ENCODE peak calls at places on chromosomes 2 and 18, in four cellular contexts. One of them, this sample, is unnamed.
A peak's percentile ranks its signal among the peaks of the same experiment; 100 is the strongest.

GRCh38 chr18:49071365-49071764 is 120.6 kb upstream of the SMAD7 start:
- DNase-seq in HL-60: no peak
- DNase-seq in activated CD8-positive, alpha-beta T cell treated with anti-CD3 and anti-CD28 coated beads for 36 hours: no peak
- DNase-seq in progenitor cell of endocrine pancreas: no peak
- DNase-seq in this sample: no peak

GRCh38 chr2:147416099-147416498 is 428.7 kb upstream of the ACVR2A start:
- DNase-seq in activated CD8-positive, alpha-beta T cell treated with anti-CD3 and anti-CD28 coated beads for 36 hours: no peak
- DNase-seq in progenitor cell of endocrine pancreas: no peak
- DNase-seq in HL-60: no peak
- DNase-seq in this sample: no peak

GRCh38 chr2:225428360-225428759 is 28.9 kb downstream of the NYAP2 start:
- DNase-seq in activated CD8-positive, alpha-beta T cell treated with anti-CD3 and anti-CD28 coated beads for 36 hours: no peak
- DNase-seq in HL-60: no peak
- DNase-seq in progenitor cell of endocrine pancreas: no peak
- DNase-seq in this sample: no peak

GRCh38 chr2:191936882-191937405 is 90.1 kb upstream of the CAVIN2 start:
- DNase-seq in progenitor cell of endocrine pancreas: no peak
- DNase-seq in HL-60: no peak
- DNase-seq in activated CD8-positive, alpha-beta T cell treated with anti-CD3 and anti-CD28 coated beads for 36 hours: no peak
- DNase-seq in this sample: no peak

GRCh38 chr18:77700051-77700450 is 450.4 kb downstream of the GALR1 start:
- DNase-seq in activated CD8-positive, alpha-beta T cell treated with anti-CD3 and anti-CD28 coated beads for 36 hours: no peak
- DNase-seq in HL-60: no peak
- DNase-seq in progenitor cell of endocrine pancreas: no peak
- DNase-seq in this sample: no peak

GRCh38 chr2:81650048-81650971 is 1345.8 kb upstream of the LRRTM1 start:
- DNase-seq in HL-60: no peak
- DNase-seq in progenitor cell of endocrine pancreas: no peak
- DNase-seq in activated CD8-positive, alpha-beta T cell treated with anti-CD3 and anti-CD28 coated beads for 36 hours: no peak
- DNase-seq in this sample: no peak

GRCh38 chr2:127064642-127065250 is 42.2 kb downstream of the BIN1 start:
- DNase-seq in progenitor cell of endocrine pancreas: no peak
- DNase-seq in HL-60: peak; percentile 79
- DNase-seq in activated CD8-positive, alpha-beta T cell treated with anti-CD3 and anti-CD28 coated beads for 36 hours: peak; percentile 90
- DNase-seq in this sample: no peak

GRCh38 chr2:120863173-120863545 is 127.5 kb downstream of the GLI2 start:
- DNase-seq in HL-60: no peak
- DNase-seq in progenitor cell of endocrine pancreas: no peak
- DNase-seq in activated CD8-positive, alpha-beta T cell treated with anti-CD3 and anti-CD28 coated beads for 36 hours: no peak
- DNase-seq in this sample: no peak

GRCh38 chr2:159615936-159616733 is at the start of gene BAZ2B:
- DNase-seq in HL-60: peak; percentile 54
- DNase-seq in progenitor cell of endocrine pancreas: peak; percentile 34
- DNase-seq in activated CD8-positive, alpha-beta T cell treated with anti-CD3 and anti-CD28 coated beads for 36 hours: peak; percentile 37
- DNase-seq in this sample: no peak

GRCh38 chr2:96856776-96857673 is 791 bp downstream of the ANKRD39 start:
- DNase-seq in HL-60: peak; percentile 59
- DNase-seq in progenitor cell of endocrine pancreas: no peak
- DNase-seq in activated CD8-positive, alpha-beta T cell treated with anti-CD3 and anti-CD28 coated beads for 36 hours: peak; percentile 59
- DNase-seq in this sample: no peak

GRCh38 chr2:109516445-109517117 is 97.2 kb downstream of the SEPTIN10 start:
- DNase-seq in progenitor cell of endocrine pancreas: peak; percentile 63
- DNase-seq in HL-60: peak; percentile 48
- DNase-seq in activated CD8-positive, alpha-beta T cell treated with anti-CD3 and anti-CD28 coated beads for 36 hours: peak; percentile 34
- DNase-seq in this sample: no peak

GRCh38 chr18:36455931-36456330 is 158.4 kb downstream of the FHOD3 start:
- DNase-seq in HL-60: no peak
- DNase-seq in progenitor cell of endocrine pancreas: no peak
- DNase-seq in activated CD8-positive, alpha-beta T cell treated with anti-CD3 and anti-CD28 coated beads for 36 hours: no peak
- DNase-seq in this sample: no peak
- TF ChIP-seq CTCF in HL-60: no peak
- TF ChIP-seq CTCF in progenitor cell of endocrine pancreas: no peak
- TF ChIP-seq CTCF in activated CD8-positive, alpha-beta T cell treated with anti-CD3 and anti-CD28 coated beads for 36 hours: no peak
- TF ChIP-seq CTCF in this sample: no peak

GRCh38 chr2:30339071-30339470 is 107.7 kb downstream of the LBH start:
- DNase-seq in activated CD8-positive, alpha-beta T cell treated with anti-CD3 and anti-CD28 coated beads for 36 hours: no peak
- DNase-seq in progenitor cell of endocrine pancreas: no peak
- DNase-seq in HL-60: no peak
- DNase-seq in this sample: no peak

GRCh38 chr2:30334738-30335426 is 103.5 kb downstream of the LBH start:
- DNase-seq in activated CD8-positive, alpha-beta T cell treated with anti-CD3 and anti-CD28 coated beads for 36 hours: peak; percentile 20
- DNase-seq in HL-60: no peak
- DNase-seq in progenitor cell of endocrine pancreas: no peak
- DNase-seq in this sample: no peak

GRCh38 chr2:30338475-30338874 is 107.1 kb downstream of the LBH start:
- DNase-seq in activated CD8-positive, alpha-beta T cell treated with anti-CD3 and anti-CD28 coated beads for 36 hours: no peak
- DNase-seq in progenitor cell of endocrine pancreas: no peak
- DNase-seq in HL-60: no peak
- DNase-seq in this sample: no peak

GRCh38 chr2:30336978-30337841 is 105.9 kb downstream of the LBH start:
- DNase-seq in HL-60: peak; percentile 20
- DNase-seq in activated CD8-positive, alpha-beta T cell treated with anti-CD3 and anti-CD28 coated beads for 36 hours: peak; percentile 67
- DNase-seq in progenitor cell of endocrine pancreas: no peak
- DNase-seq in this sample: peak; percentile 49

GRCh38 chr2:30335981-30336538 is 104.7 kb downstream of the LBH start:
- DNase-seq in activated CD8-positive, alpha-beta T cell treated with anti-CD3 and anti-CD28 coated beads for 36 hours: peak; percentile 36
- DNase-seq in progenitor cell of endocrine pancreas: no peak
- DNase-seq in HL-60: no peak
- DNase-seq in this sample: no peak
- TF ChIP-seq CTCF in activated CD8-positive, alpha-beta T cell treated with anti-CD3 and anti-CD28 coated beads for 36 hours: no peak
- TF ChIP-seq CTCF in progenitor cell of endocrine pancreas: peak; percentile 6
- TF ChIP-seq CTCF in HL-60: no peak
- TF ChIP-seq CTCF in this sample: no peak

DNA sequence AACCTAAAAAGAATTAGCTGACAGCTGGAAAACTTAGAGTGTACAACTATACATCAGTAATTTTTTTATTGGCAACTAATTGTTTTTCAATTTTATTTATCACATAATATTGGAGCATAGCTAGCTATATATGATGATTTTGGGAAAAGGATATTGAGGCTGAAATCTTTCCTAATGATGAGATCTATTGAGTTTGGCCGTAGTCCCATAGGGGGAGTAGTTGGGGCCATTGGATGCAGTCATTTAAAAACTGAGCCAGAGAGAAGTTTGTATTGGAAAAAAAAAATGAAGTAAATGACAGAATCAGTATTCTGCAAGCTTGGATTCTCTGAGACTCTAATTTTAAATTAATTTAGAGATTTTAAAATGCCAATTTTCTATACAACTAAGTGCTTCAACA is 179.8 kb downstream of the LTBP1 start:
- DNase-seq in activated CD8-positive, alpha-beta T cell treated with anti-CD3 and anti-CD28 coated beads for 36 hours: no peak
- DNase-seq in progenitor cell of endocrine pancreas: no peak
- DNase-seq in HL-60: no peak
- DNase-seq in this sample: no peak
- TF ChIP-seq CTCF in activated CD8-positive, alpha-beta T cell treated with anti-CD3 and anti-CD28 coated beads for 36 hours: no peak
- TF ChIP-seq CTCF in progenitor cell of endocrine pancreas: no peak
- TF ChIP-seq CTCF in HL-60: no peak
- TF ChIP-seq CTCF in this sample: no peak

DNA sequence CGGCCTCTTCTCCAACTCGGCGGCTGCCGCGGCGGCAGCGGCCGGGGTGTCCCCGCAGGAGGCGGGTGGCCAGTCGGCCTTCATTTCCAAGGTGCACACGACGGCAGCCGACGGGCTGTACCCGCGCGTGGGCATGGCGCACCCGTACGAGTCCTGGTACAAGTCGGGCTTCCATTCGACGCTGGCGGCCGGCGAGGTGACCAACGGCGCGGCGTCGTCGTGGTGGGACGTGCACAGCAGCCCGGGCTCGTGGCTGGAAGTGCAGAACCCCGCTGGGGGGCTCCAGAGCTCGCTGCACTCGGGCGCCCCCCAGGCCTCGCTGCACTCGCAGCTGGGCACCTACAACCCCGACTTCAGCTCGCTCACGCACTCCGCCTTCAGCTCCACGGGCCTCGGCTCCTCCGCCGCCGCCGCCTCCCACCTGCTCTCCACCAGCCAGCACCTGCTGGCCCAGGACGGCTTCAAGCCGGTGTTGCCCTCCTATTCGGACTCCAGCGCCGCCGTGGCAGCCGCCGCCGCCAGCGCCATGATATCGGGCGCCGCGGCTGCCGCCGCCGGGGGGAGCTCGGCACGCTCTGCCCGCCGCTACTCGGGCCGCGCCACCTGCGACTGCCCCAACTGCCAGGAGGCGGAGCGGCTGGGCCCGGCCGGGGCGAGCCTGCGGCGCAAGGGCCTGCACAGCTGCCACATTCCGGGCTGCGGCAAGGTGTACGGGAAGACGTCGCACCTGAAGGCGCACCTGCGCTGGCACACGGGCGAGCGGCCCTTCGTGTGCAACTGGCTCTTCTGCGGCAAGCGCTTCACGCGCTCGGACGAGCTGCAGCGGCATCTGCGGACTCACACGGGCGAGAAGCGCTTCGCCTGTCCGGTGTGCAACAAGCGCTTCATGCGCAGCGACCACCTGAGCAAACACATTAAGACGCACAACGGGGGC is 1.9 kb downstream of the SP9 start:
- DNase-seq in progenitor cell of endocrine pancreas: peak; percentile 66
- DNase-seq in HL-60: peak; percentile 55
- DNase-seq in activated CD8-positive, alpha-beta T cell treated with anti-CD3 and anti-CD28 coated beads for 36 hours: peak; percentile 38
- DNase-seq in this sample: peak; percentile 64
- TF ChIP-seq CTCF in progenitor cell of endocrine pancreas: peak; percentile 49
- TF ChIP-seq CTCF in HL-60: no peak
- TF ChIP-seq CTCF in activated CD8-positive, alpha-beta T cell treated with anti-CD3 and anti-CD28 coated beads for 36 hours: no peak
- TF ChIP-seq CTCF in this sample: no peak

DNA sequence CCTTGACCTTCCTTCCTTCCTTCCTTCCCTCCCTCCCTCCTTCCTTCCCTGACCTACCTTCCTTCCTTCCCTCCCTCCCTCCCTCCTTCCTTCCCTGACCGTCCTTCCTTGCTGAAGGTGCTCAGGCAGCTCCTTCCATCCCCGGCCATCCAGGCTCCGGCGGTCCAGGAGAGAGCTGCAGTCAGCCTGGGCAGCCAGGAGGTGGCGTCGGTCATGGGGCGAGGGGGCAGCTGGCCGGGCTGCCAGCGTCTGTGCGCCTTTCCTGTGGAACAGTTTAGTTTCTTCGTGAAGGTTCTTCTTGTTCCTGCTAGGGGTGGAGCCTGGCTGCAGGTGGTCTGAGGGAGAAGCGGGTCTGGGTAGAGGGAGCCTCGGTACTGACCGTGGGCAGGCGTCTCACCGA is 15.7 kb downstream of the GPR35 start:
- DNase-seq in progenitor cell of endocrine pancreas: peak; percentile 52
- DNase-seq in HL-60: no peak
- DNase-seq in activated CD8-positive, alpha-beta T cell treated with anti-CD3 and anti-CD28 coated beads for 36 hours: peak; percentile 46
- DNase-seq in this sample: no peak
- TF ChIP-seq CTCF in progenitor cell of endocrine pancreas: peak; percentile 71
- TF ChIP-seq CTCF in HL-60: no peak
- TF ChIP-seq CTCF in activated CD8-positive, alpha-beta T cell treated with anti-CD3 and anti-CD28 coated beads for 36 hours: no peak
- TF ChIP-seq CTCF in this sample: no peak

DNA sequence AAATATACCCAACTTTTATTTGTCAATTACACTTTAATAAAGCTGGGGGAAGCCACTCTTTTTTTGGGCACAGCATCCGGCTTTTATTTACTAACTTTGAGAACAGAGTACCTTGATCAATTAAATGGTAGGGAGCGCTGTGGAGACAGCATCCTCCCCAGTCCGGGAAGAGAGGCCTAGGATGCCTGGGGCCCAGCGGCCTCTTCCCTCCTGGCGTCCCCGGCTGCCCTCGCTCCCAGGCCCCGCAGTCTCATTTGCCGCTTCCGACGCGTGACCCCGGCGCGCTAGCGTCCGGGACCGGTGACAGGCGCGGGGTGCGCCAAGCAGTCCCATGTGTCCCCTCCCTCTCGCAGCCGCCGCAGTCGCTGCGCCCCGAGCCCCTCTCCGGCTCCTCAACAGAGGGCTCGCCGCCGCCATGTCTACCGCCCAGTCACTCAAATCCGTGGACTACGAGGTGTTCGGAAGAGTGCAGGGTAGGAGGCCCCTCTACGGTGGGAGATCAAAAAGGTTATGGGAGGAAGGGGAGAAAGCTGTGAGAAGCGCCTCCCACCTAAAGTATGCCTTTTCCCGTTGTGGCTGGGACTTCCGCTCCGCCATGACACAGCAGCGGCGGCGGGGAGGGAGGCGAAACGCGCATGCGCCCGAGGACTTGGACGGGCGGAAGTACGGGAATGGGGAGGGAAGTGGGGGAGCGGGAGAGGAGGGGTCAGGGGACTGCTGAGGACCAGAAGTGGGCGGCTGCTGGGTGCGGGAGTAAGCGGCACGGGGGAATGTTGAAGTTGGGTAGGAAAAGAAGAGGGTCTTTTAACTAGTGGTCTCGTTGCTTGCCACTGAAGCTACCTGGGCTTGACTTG is at the start of gene ACYP2:
- DNase-seq in progenitor cell of endocrine pancreas: peak; percentile 77
- DNase-seq in activated CD8-positive, alpha-beta T cell treated with anti-CD3 and anti-CD28 coated beads for 36 hours: peak; percentile 91
- DNase-seq in HL-60: peak; percentile 94
- DNase-seq in this sample: peak; percentile 89
- TF ChIP-seq CTCF in progenitor cell of endocrine pancreas: peak; percentile 12
- TF ChIP-seq CTCF in activated CD8-positive, alpha-beta T cell treated with anti-CD3 and anti-CD28 coated beads for 36 hours: peak; percentile 27
- TF ChIP-seq CTCF in HL-60: no peak
- TF ChIP-seq CTCF in this sample: no peak